ENCODE peak calls at places on chromosomes 11 and 22, in four cellular contexts. V is NCI-H1417; W is fibroblast of mammary gland; I is activated T-cell treated with anti-CD3 and anti-CD28 coated beads, Interleukin-2, amount 50 U/mL, for 72 hours. O is an unnamed sample.

GRCh38 chr11:45982656-45983470 is 60.4 kb downstream of the LARGE2 start:
- DNase-seq in V (peak; percentile 67), W (peak; percentile 87), I (peak; percentile 47), O (no peak)

GRCh38 chr11:55967914-55968313 is 1.8 kb downstream of the OR10AG1 start:
- DNase-seq in V (no peak), W (no peak), I (no peak), O (no peak)

GRCh38 chr22:48239461-48240164 is 1477.2 kb downstream of the TBC1D22A start:
- DNase-seq in V (no peak), W (no peak), I (no peak), O (no peak)

GRCh38 chr11:69471329-69472052 is 10.0 kb upstream of the LINC01488 start:
- DNase-seq in V (no peak), W (peak; percentile 23), I (no peak), O (no peak)

GRCh38 chr11:1287928-1288327 is 21.5 kb downstream of the TOLLIP start:
- DNase-seq in V (no peak), W (no peak), I (no peak), O (no peak)

GRCh38 chr22:43820671-43821305 is 8.7 kb upstream of the EFCAB6 start:
- DNase-seq in V (peak; percentile 68), W (no peak), I (no peak), O (no peak)

GRCh38 chr11:68009391-68010000 is 631 bp upstream of the ALDH3B1 start:
- DNase-seq in V (peak; percentile 32), W (peak; percentile 59), I (no peak), O (no peak)

GRCh38 chr11:77214557-77214956 is 86.5 kb downstream of the MYO7A start:
- DNase-seq in V (no peak), W (no peak), I (no peak), O (no peak)

GRCh38 chr11:77411238-77411637 is 62.7 kb downstream of the PAK1 start:
- DNase-seq in V (no peak), W (peak; percentile 20), I (peak; percentile 28), O (no peak)

O was measured in DMS79.